ENCODE peak calls at places on chromosomes 16 and 17, in four cellular contexts. K is body of pancreas, X is cardiac muscle cell, B is mesenchymal stem cell. N is an unnamed sample.

GRCh38 chr16:82034981-82035612 is at the start of gene HSD17B2:
- DNase-seq in X (no peak), K (no peak), B (no peak), N (no peak)

GRCh38 chr16:66741131-66741900 is 10.1 kb downstream of the DYNC1LI2 start:
- DNase-seq in K (peak; percentile 96), B (peak; percentile 87), X (no peak), N (no peak)

GRCh38 chr17:6100146-6100545 is 30.0 kb downstream of the WSCD1 start:
- DNase-seq in K (no peak), B (no peak), X (no peak), N (no peak)

GRCh38 chr17:78747479-78747878 is 34.6 kb downstream of the CYTH1 start:
- DNase-seq in K (no peak), B (no peak), X (no peak), N (no peak)

GRCh38 chr17:48259710-48260291 is 152.2 kb downstream of the SNX11 start:
- DNase-seq in X (peak; percentile 32), K (no peak), B (peak; percentile 61), N (no peak)

GRCh38 chr17:2647961-2648360 is 54.5 kb downstream of the PAFAH1B1 start:
- DNase-seq in X (no peak), K (no peak), B (no peak), N (no peak)

GRCh38 chr17:44086364-44087311 is 16.1 kb downstream of the G6PC3 start:
- DNase-seq in B (peak; percentile 98), X (no peak), K (no peak), N (no peak)

GRCh38 chr17:75749545-75750389 is 15.2 kb downstream of the GALK1 start:
- DNase-seq in K (peak; percentile 88), X (peak; percentile 88), B (peak; percentile 74), N (peak; percentile 85)

GRCh38 chr17:78849026-78849425 is 8.4 kb upstream of the USP36 start:
- DNase-seq in K (no peak), B (no peak), X (no peak), N (no peak)

GRCh38 chr17:77146882-77147281 is 6.1 kb downstream of the SEC14L1 start:
- DNase-seq in X (no peak), B (no peak), K (peak; percentile 80), N (no peak)

GRCh38 chr16:703406-703805 is 2.2 kb downstream of the FBXL16 start:
- DNase-seq in K (no peak), B (no peak), X (no peak), N (no peak)

GRCh38 chr16:23120562-23120961 is 28.7 kb downstream of the USP31 start:
- DNase-seq in X (no peak), K (no peak), B (no peak), N (no peak)

GRCh38 chr16:69084301-69084700 is 21.2 kb upstream of the HAS3 start:
- DNase-seq in B (no peak), K (no peak), X (no peak), N (no peak)

GRCh38 chr17:68101992-68102758 is 66.6 kb downstream of the KPNA2 start:
- DNase-seq in B (peak; percentile 22), K (peak; percentile 37), X (peak; percentile 3), N (no peak)

GRCh38 chr16:69319381-69319780 is 8.2 kb downstream of the VPS4A start:
- DNase-seq in X (no peak), K (no peak), B (no peak), N (no peak)

GRCh38 chr16:11791144-11791828 is 5.8 kb downstream of the ZC3H7A start:
- DNase-seq in X (peak; percentile 49), K (no peak), B (no peak), N (no peak)

GRCh38 chr17:51860934-51861561 is 297.5 kb downstream of the CA10 start:
- DNase-seq in K (peak; percentile 38), X (peak; percentile 76), B (no peak), N (no peak)

GRCh38 chr16:54055864-54056263 is 230.7 kb downstream of the IRX3 start:
- DNase-seq in X (no peak), K (no peak), B (no peak), N (no peak)

GRCh38 chr16:83888672-83889044 is 10.3 kb upstream of the MLYCD start:
- DNase-seq in K (no peak), B (no peak), X (peak; percentile 60), N (no peak)

GRCh38 chr16:57422026-57422944 is 17.7 kb downstream of the CCL17 start:
- DNase-seq in B (peak; percentile 67), X (peak; percentile 60), K (peak; percentile 61), N (no peak)

GRCh38 chr16:53048139-53048915 is 4.4 kb downstream of the CHD9NB start:
- DNase-seq in X (no peak), B (no peak), K (no peak), N (no peak)

DNA sequence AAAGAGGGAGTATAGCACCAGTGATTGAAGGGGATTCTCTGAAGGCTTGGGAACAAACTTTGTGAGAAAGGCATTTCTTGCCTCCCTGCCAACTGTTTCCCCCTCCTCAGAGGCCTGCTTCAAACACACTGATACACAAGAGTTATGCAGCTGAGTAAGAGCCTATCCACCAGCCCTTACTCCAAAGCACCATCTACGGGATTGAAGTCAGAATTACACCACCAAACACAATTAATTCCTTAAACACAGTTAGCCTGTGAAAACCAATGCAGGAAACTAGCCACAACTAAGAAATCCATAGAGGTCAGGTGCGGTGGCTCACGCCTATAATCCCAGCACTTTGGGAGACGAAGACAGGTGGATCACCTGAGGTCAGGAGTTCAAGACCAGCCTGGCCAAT is 138.3 kb downstream of the SHCBP1 start:
- DNase-seq in K (no peak), B (no peak), X (no peak), N (no peak)
- H3K9me3 ChIP-seq in K (no peaks in the 10 kb centered on the region), B (peaks cover 10% of the 10 kb centered on the region), X (no peaks in the 10 kb centered on the region), N (no peaks in the 10 kb centered on the region)

DNA sequence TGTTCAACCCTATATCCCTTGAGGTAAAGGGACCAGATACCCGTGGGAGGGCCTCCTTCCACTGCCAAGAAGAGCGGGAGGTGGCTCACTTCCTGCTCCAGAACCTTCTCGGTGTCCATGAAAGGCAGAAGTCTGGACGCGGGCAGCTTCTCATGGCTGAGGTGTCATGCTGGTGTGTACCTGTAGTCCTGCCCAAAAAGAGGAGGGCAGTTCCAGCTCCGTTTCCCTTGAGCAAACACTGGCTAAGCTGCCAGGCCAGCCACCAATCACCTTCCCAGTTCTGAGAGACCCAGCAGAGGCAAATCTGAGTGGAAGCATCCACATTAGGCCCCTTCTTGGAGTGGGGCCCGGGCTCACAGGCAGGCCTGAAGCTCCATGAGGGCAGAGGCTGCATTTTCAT is 5.6 kb downstream of the TMEM11 start:
- DNase-seq in B (no peak), K (no peak), X (no peak), N (no peak)
- H3K9me3 ChIP-seq in B (no peaks in the 10 kb centered on the region), K (no peaks in the 10 kb centered on the region), X (no peaks in the 10 kb centered on the region), N (no peaks in the 10 kb centered on the region)

DNA sequence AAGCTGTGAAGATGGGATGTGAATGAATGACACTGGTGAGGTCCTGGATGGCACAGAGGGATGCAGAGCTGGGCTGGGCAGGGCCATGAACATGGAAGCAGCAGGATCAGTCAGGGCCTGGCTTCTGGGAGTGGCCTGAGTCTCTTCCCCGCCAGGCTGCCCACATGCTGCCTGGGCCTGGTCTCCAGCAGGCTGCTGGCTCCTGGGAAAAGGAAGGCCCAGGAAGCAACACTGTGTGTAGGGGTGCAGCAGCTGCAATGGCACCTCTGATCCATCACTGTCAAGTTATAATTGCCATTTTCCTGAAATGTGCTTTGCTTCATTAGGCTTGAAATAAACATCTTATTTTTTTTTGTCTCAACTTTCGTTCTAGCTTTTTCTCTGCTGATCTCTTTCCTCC is 260.2 kb upstream of the N4BP1 start:
- DNase-seq in X (no peak), B (no peak), K (no peak), N (no peak)
- H3K9me3 ChIP-seq in X (no peaks in the 10 kb centered on the region), B (peaks cover 11% of the 10 kb centered on the region), K (no peaks in the 10 kb centered on the region), N (no peaks in the 10 kb centered on the region)

DNA sequence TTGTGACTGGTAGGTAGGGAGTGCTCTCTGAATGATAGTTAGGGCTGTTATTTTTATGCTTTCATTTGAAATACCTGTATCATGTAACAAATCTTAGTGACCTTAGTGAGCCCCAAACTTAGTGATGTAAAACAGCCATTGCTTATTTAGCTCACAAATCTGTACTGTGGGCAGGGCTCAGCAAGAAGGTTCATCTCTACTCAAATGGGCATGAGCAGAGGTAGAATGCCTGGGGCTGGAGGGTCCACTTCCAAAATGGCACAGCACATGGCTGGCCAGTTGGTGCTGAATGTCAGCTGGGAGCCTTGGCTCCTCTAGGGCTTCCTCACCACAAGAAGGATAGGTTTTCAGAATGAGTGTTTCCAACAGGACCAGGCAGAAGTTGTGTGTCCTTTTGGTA is 49.3 kb upstream of the FOXF1 start:
- DNase-seq in B (no peak), K (no peak), X (no peak), N (no peak)
- H3K9me3 ChIP-seq in B (peaks cover 7% of the 10 kb centered on the region), K (peaks cover 8% of the 10 kb centered on the region), X (no peaks in the 10 kb centered on the region), N (no peaks in the 10 kb centered on the region)

DNA sequence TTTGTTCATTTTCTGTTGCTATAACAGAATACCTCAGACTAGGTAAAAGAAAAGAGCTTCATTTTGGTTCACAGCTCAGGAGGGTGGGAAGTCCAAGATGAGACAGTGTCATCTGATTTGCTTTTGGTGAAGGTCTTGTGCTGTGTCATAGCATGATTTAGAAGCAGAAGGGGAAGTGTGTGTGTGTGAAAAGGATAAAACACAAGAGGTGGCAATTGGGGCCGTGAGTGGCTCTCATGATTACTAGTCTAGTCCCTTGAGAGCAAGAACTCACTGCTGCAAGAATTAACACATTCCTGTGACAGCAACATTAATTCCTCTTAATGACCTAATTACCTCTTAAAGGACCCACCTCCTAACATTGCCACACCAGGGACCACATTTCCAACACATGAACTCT is 8.3 kb downstream of the SLC35G3 start:
- DNase-seq in B (no peak), K (no peak), X (no peak), N (no peak)
- H3K9me3 ChIP-seq in B (no peaks in the 10 kb centered on the region), K (no peaks in the 10 kb centered on the region), X (no peaks in the 10 kb centered on the region), N (no peaks in the 10 kb centered on the region)

DNA sequence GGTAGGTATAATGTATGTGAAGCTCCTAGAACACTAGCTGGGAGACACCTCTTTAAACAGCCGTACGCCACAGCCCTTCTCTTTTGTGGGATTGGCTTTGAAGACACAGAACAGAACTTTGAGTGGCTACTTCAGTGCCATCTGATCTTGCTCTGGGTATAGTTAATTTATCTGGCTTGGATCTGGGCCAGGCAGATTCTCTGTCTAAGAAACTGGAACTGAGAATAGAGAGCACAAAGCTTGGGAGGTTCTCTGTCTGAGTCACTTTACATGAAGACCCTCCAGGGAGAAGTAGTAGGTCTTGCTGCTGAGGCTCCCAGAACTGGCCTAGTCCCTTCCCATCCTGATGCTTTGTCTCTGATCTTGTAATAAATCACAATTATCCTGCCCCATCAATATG is 721.0 kb upstream of the KIF2B start:
- DNase-seq in B (no peak), X (no peak), K (no peak), N (no peak)
- H3K9me3 ChIP-seq in B (peaks cover 12% of the 10 kb centered on the region), X (no peaks in the 10 kb centered on the region), K (no peaks in the 10 kb centered on the region), N (no peaks in the 10 kb centered on the region)

GRCh38 chr16:3292604-3293003 is 9.3 kb downstream of the ZNF263 start:
- DNase-seq in X (no peak), B (no peak), K (no peak), N (no peak)

GRCh38 chr16:3289998-3290673 is 6.8 kb downstream of the ZNF263 start:
- DNase-seq in B (no peak), X (no peak), K (no peak), N (no peak)

GRCh38 chr16:3295209-3295608 is 10.0 kb downstream of the TIGD7 start:
- DNase-seq in B (no peak), K (no peak), X (no peak), N (no peak)

GRCh38 chr16:3295783-3296182 is 9.4 kb downstream of the TIGD7 start:
- DNase-seq in X (no peak), B (no peak), K (no peak), N (no peak)
- H3K9me3 ChIP-seq in X (no peaks in the 10 kb centered on the region), B (peaks cover 86% of the 10 kb centered on the region), K (peaks cover 54% of the 10 kb centered on the region), N (peaks cover 14% of the 10 kb centered on the region)

N was measured in T-helper 17 cell.